ENCODE peak calls at places on chromosome 15, in four cellular contexts. V, E, H and Y are unnamed samples. For H3K4me1, the result is how much of the 10 kb centered on the place peaks cover.

GRCh38 chr15:56913241-56913640 is 5.2 kb upstream of the TCF12 start:
- DNase-seq in V (no peak), E (no peak), H (no peak), Y (no peak)

GRCh38 chr15:31202953-31203352 is 101.4 kb upstream of the TRPM1 start:
- DNase-seq in V (no peak), E (no peak), H (no peak), Y (no peak)

GRCh38 chr15:44101286-44101685 is 93.8 kb downstream of the FRMD5 start:
- DNase-seq in V (no peak), E (peak), H (no peak), Y (no peak)

GRCh38 chr15:82621970-82622369 is 25.2 kb downstream of the CPEB1 start:
- DNase-seq in V (no peak), E (no peak), H (no peak), Y (no peak)

GRCh38 chr15:44633603-44634002 is 29.9 kb downstream of the SPG11 start:
- DNase-seq in V (no peak), E (peak), H (no peak), Y (no peak)

GRCh38 chr15:73578036-73578435 is 55.2 kb downstream of the NPTN start:
- DNase-seq in V (no peak), E (no peak), H (no peak), Y (no peak)

GRCh38 chr15:60932051-60932915 is 296.8 kb downstream of the RORA start:
- DNase-seq in V (no peak), E (peak), H (no peak), Y (no peak)

GRCh38 chr15:74205593-74205969 is 3.0 kb upstream of the STRA6 start:
- DNase-seq in V (no peak), E (no peak), H (no peak), Y (no peak)

GRCh38 chr15:83305696-83306291 is 21.3 kb upstream of the BNC1 start:
- DNase-seq in V (no peak), E (peak), H (no peak), Y (no peak)

GRCh38 chr15:32685576-32685975 is 32.2 kb upstream of the GREM1 start:
- DNase-seq in V (no peak), E (peak), H (no peak), Y (no peak)

GRCh38 chr15:32691316-32692032 is 26.3 kb upstream of the GREM1 start:
- DNase-seq in V (no peak), E (no peak), H (no peak), Y (no peak)

GRCh38 chr15:32688151-32688639 is 29.6 kb upstream of the GREM1 start:
- DNase-seq in V (no peak), E (peak), H (no peak), Y (peak)

GRCh38 chr15:32683906-32684584 is 33.8 kb upstream of the GREM1 start:
- DNase-seq in V (no peak), E (peak), H (peak), Y (no peak)

DNA sequence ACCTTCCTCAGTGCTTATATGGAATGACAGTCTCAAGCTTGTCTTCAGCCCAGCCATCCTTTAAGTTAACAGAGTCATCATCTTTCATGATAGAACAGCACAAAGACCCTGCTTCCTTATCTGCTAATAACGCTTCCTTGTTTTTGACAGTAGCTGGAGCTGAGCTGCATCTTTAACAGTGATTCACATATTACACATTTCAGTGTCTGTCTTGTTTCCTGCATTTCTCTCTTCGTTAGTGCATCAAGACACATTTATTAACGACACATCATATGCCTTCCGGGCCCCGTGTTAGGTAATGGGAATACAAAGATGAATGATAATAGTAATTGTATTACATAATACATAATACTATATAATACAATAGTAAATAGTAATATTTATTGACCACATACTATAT is 30.2 kb upstream of the GREM1 start:
- DNase-seq in V (no peak), E (peak), H (no peak), Y (no peak)
- H3K27ac ChIP-seq in V (no peak), E (no peak), H (no peak), Y (no peak)

GRCh38 chr15:64146520-64146884 is 5.0 kb upstream of the SNX22 start:
- DNase-seq in V (no peak), E (no peak), H (no peak), Y (no peak)

GRCh38 chr15:64148581-64148980 is 3.0 kb upstream of the SNX22 start:
- DNase-seq in V (no peak), E (no peak), H (no peak), Y (no peak)

GRCh38 chr15:64146885-64147681 is 4.4 kb upstream of the SNX22 start:
- DNase-seq in V (peak), E (peak), H (no peak), Y (peak)

GRCh38 chr15:64149424-64150235 is 1.9 kb upstream of the SNX22 start:
- DNase-seq in V (no peak), E (no peak), H (no peak), Y (no peak)

DNA sequence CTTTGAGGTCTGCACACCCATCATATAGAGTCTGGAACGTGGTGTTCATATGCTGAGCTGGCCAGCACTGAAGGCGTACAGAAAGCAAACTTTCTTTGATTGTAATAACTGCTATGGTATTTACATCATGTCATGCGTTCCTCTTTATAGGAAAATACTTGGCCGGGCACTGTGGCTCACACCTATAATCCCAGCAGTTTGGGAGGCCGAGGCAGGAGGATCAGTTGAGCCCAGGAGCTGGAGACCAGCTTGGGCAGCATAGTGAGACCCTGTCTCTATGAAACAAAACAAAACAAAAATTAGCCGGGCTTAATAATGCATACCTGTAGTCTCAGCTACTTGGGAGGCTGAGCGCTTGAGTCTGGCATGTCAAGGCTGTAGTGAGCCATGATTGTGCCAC is 3.4 kb upstream of the SNX22 start:
- DNase-seq in V (no peak), E (no peak), H (no peak), Y (no peak)
- H3K4me1 ChIP-seq in V (under half), E (under half), H (under half), Y (under half)

GRCh38 chr15:35697549-35698299 is 151.8 kb upstream of the DPH6 start:
- DNase-seq in V (peak), E (peak), H (no peak), Y (peak)
- TF ChIP-seq CTCF in V (no peak), E (no peak), H (peak), Y (peak)

GRCh38 chr15:70089692-70089971 is 8.1 kb downstream of the TLE3 start:
- DNase-seq in V (no peak), E (no peak), H (no peak), Y (peak)
- H3K27ac ChIP-seq in V (no peak), E (no peak), H (no peak), Y (no peak)

GRCh38 chr15:85760049-85760448 is 34.7 kb downstream of the KLHL25 start:
- DNase-seq in V (no peak), E (no peak), H (no peak), Y (no peak)

GRCh38 chr15:85759391-85759790 is 35.3 kb downstream of the KLHL25 start:
- DNase-seq in V (no peak), E (no peak), H (peak), Y (peak)

GRCh38 chr15:85761635-85762034 is 33.1 kb downstream of the KLHL25 start:
- DNase-seq in V (no peak), E (peak), H (no peak), Y (no peak)

GRCh38 chr15:85762039-85762755 is 32.5 kb downstream of the KLHL25 start:
- DNase-seq in V (no peak), E (no peak), H (no peak), Y (no peak)

GRCh38 chr15:85760531-85761371 is 34.0 kb downstream of the KLHL25 start:
- DNase-seq in V (no peak), E (no peak), H (no peak), Y (no peak)
- H3K4me1 ChIP-seq in V (under half), E (under half), H (half or more), Y (under half)

GRCh38 chr15:90192961-90193786 is 8.0 kb upstream of the SEMA4B start:
- DNase-seq in V (no peak), E (peak), H (no peak), Y (no peak)
- TF ChIP-seq CTCF in V (no peak), E (no peak), H (no peak), Y (no peak)

GRCh38 chr15:101175396-101175795 is 76.5 kb downstream of the CHSY1 start:
- DNase-seq in V (no peak), E (no peak), H (no peak), Y (no peak)
- H3K27ac ChIP-seq in V (no peak), E (no peak), H (peak), Y (peak)

GRCh38 chr15:75656331-75656730 is 8.6 kb downstream of the SNX33 start:
- DNase-seq in V (no peak), E (no peak), H (no peak), Y (no peak)

GRCh38 chr15:75654201-75654907 is 6.6 kb downstream of the SNX33 start:
- DNase-seq in V (no peak), E (no peak), H (no peak), Y (no peak)

GRCh38 chr15:75653347-75653913 is 5.7 kb downstream of the SNX33 start:
- DNase-seq in V (no peak), E (no peak), H (no peak), Y (no peak)

GRCh38 chr15:75656813-75657212 is 9.1 kb downstream of the SNX33 start:
- DNase-seq in V (no peak), E (no peak), H (no peak), Y (no peak)

DNA sequence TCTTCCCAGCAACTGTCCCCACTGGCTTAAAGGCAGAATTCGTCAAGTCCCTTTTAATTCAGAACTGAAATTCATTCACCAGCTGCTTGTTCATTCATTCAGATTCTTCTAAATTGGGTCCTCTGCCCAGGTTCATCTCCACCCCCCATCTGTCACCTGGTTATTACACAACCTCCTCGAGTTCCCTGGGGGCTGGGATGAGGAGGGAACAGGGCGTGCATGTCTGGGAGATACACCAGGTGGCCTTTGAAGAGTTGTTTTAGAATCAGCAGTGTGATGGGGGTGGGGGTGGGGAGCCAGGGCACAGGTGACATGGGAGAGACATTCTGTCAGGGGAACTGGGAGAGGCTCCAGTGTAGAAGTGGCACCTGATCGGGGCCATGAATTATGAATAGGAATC is 8.2 kb downstream of the SNX33 start:
- DNase-seq in V (no peak), E (no peak), H (no peak), Y (no peak)
- H3K4me1 ChIP-seq in V (under half), E (under half), H (under half), Y (under half)